ENCODE peak calls at places on chromosomes 4 and X, in four cellular contexts. Z is right atrium auricular region, V is fibroblast of lung, T is astrocyte of the cerebellum. U is an unnamed sample.

GRCh38 chrX:1002611-1003010 is 209.8 kb downstream of the CRLF2 start:
- DNase-seq in T (no peak), Z (no peak), V (no peak), U (no peak)

GRCh38 chr4:36323801-36324419 is 42.5 kb downstream of the DTHD1 start:
- DNase-seq in Z (no peak), T (no peak), V (no peak), U (no peak)

GRCh38 chrX:22652596-22652995 is 347.2 kb upstream of the DDX53 start:
- DNase-seq in T (no peak), V (peak; percentile 56), Z (no peak), U (peak; percentile 19)

GRCh38 chrX:8897259-8897658 is 96.1 kb upstream of the FAM9A start:
- DNase-seq in V (peak; percentile 47), Z (no peak), T (no peak), U (no peak)

GRCh38 chrX:8731579-8732395 is at the start of gene ANOS1:
- DNase-seq in T (peak; percentile 19), V (peak; percentile 67), Z (no peak), U (peak; percentile 29)

GRCh38 chr4:159780196-159780922 is 677.5 kb downstream of the RAPGEF2 start:
- DNase-seq in T (no peak), V (no peak), Z (no peak), U (no peak)

GRCh38 chr4:8900588-8900987 is 28.9 kb upstream of the HMX1 start:
- DNase-seq in Z (no peak), T (no peak), V (no peak), U (no peak)

GRCh38 chr4:182141046-182141445 is 102.2 kb upstream of the TENM3 start:
- DNase-seq in V (peak; percentile 46), T (no peak), Z (no peak), U (peak; percentile 32)

GRCh38 chr4:7778524-7779193 is 161.0 kb downstream of the AFAP1 start:
- DNase-seq in Z (no peak), V (no peak), T (no peak), U (peak; percentile 60)

GRCh38 chrX:102711872-102712215 is 404 bp upstream of the GPRASP2 start:
- DNase-seq in Z (no peak), T (no peak), V (no peak), U (no peak)

GRCh38 chrX:50075630-50076349 is 125.0 kb downstream of the AKAP4 start:
- DNase-seq in T (no peak), V (no peak), Z (no peak), U (no peak)

GRCh38 chrX:52933976-52934703 is 24.2 kb downstream of the FAM156A start:
- DNase-seq in Z (no peak), V (no peak), T (no peak), U (no peak)

GRCh38 chrX:133444952-133445831 is 29.9 kb upstream of the GPC4 start:
- DNase-seq in V (peak; percentile 30), Z (no peak), T (no peak), U (peak; percentile 30)

GRCh38 chr4:9608300-9608699 is 164.1 kb downstream of the DEFB131A start:
- DNase-seq in Z (no peak), V (no peak), T (no peak), U (no peak)

GRCh38 chr4:151657896-151658295 is 102.9 kb downstream of the GATB start:
- DNase-seq in T (no peak), Z (no peak), V (no peak), U (no peak)

GRCh38 chr4:102247041-102247440 is 98.2 kb downstream of the SLC39A8 start:
- DNase-seq in V (peak; percentile 73), Z (no peak), T (peak; percentile 74), U (peak; percentile 76)

GRCh38 chr4:102405706-102406510 is 60.6 kb upstream of the SLC39A8 start:
- DNase-seq in Z (no peak), V (no peak), T (no peak), U (no peak)

GRCh38 chr4:80035336-80035735 is 37.7 kb downstream of the ANTXR2 start:
- DNase-seq in T (no peak), V (no peak), Z (no peak), U (no peak)

GRCh38 chr4:73662709-73663546 is 42.7 kb upstream of the RASSF6 start:
- DNase-seq in Z (no peak), V (peak; percentile 60), T (peak; percentile 64), U (peak; percentile 86)

GRCh38 chrX:17613979-17614572 is 123.2 kb upstream of the SCML1 start:
- DNase-seq in T (peak; percentile 82), V (peak; percentile 88), Z (no peak), U (peak; percentile 84)

GRCh38 chr4:43251760-43252317 is 359.3 kb downstream of the GRXCR1 start:
- DNase-seq in V (peak; percentile 55), T (no peak), Z (no peak), U (peak; percentile 7)

GRCh38 chr4:5364406-5364805 is 313.1 kb downstream of the STK32B start:
- DNase-seq in T (no peak), V (no peak), Z (no peak), U (no peak)

GRCh38 chrX:24479924-24480722 is 15.0 kb downstream of the PDK3 start:
- DNase-seq in Z (no peak), T (no peak), V (no peak), U (no peak)

GRCh38 chr4:35541888-35542213 is 702.5 kb downstream of the ARAP2 start:
- DNase-seq in T (no peak), V (no peak), Z (no peak), U (no peak)

GRCh38 chrX:30144971-30145731 is 70.2 kb upstream of the MAGEB2 start:
- DNase-seq in T (no peak), Z (no peak), V (no peak), U (no peak)

GRCh38 chrX:30865020-30865419 is 24.0 kb downstream of the TAB3 start:
- DNase-seq in T (no peak), Z (no peak), V (no peak), U (no peak)

GRCh38 chr4:140935259-140935658 is 179.1 kb upstream of the TBC1D9 start:
- DNase-seq in V (peak; percentile 68), T (no peak), Z (no peak), U (no peak)

GRCh38 chrX:71253253-71254091 is 468 bp downstream of the ZMYM3 start:
- DNase-seq in Z (no peak), V (peak; percentile 36), T (no peak), U (peak; percentile 25)

GRCh38 chr4:911221-911751 is 20.8 kb downstream of the GAK start:
- DNase-seq in V (no peak), T (no peak), Z (no peak), U (no peak)

GRCh38 chr4:156303708-156304107 is 350.0 kb upstream of the CTSO start:
- DNase-seq in T (no peak), V (no peak), Z (no peak), U (no peak)

GRCh38 chr4:81963005-81963404 is 410.8 kb downstream of the HNRNPD start:
- DNase-seq in Z (no peak), V (no peak), T (no peak), U (no peak)

GRCh38 chr4:152530600-152530999 is 5.3 kb downstream of the FBXW7 start:
- DNase-seq in V (no peak), T (no peak), Z (no peak), U (no peak)

GRCh38 chrX:133588827-133589226 is 173.5 kb upstream of the GPC4 start:
- DNase-seq in V (no peak), T (no peak), Z (no peak), U (no peak)

GRCh38 chr4:41432889-41433288 is 105.1 kb upstream of the LIMCH1 start:
- DNase-seq in V (peak; percentile 94), Z (no peak), T (peak; percentile 94), U (peak; percentile 63)

GRCh38 chrX:150293311-150294013 is 69.7 kb upstream of the MAMLD1 start:
- DNase-seq in T (no peak), V (no peak), Z (no peak), U (no peak)

GRCh38 chr4:186726440-186727148 is 2.9 kb upstream of the FAT1 start:
- DNase-seq in V (peak; percentile 84), T (peak; percentile 42), Z (no peak), U (peak; percentile 88)

GRCh38 chr4:7815562-7815961 is 124.1 kb downstream of the AFAP1 start:
- DNase-seq in Z (no peak), V (peak; percentile 94), T (no peak), U (peak; percentile 86)

GRCh38 chr4:184423003-184423686 is 51.2 kb downstream of the IRF2 start:
- DNase-seq in T (no peak), V (no peak), Z (no peak), U (no peak)
- H3K4me3 ChIP-seq in T (no peak overlapping the region), V (no peak overlapping the region), Z (no peak overlapping the region), U (no peak overlapping the region)

DNA sequence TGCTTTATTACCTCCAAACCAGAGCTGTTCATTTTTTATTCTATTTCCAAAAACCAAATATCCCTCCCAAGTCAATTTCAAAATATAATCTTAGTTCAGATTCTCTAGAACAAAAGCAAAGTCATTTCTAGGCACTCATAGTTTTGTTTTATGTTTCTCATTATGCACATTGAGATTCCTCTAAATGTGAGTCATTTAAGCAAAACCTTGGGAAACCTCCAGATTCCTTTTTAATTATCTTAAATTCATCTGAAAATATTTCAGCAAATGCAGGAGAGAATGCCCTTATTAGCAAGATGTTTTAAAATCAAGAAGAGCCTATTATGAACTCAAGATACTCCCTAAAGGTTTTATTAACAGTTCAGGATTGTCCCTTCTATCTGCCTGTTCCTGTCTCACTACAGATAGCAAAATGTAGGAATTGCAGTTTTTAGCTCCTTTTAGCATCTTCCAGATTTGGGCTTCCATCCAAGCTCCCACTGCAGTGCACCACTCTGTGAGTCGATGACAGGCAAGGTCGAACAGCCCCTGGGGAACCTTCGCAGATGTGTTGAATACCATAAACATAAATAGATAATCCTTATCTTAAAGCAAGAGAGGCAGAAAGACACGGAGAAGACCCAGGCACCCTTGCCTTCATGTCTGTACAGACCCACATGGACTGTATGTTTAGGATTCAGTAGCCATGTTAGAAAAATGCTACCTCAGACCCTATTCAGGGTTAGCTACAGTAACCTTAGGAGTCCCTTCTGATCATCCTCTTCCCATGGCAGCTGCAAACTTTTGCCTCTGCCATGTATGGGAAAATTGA is 11.3 kb upstream of the SLC9A7 start:
- DNase-seq in Z (no peak), T (no peak), V (peak; percentile 63), U (peak; percentile 66)
- H3K4me3 ChIP-seq in Z (no peak overlapping the region), T (no peak overlapping the region), V (peak overlapping the region; percentile 17), U (no peak overlapping the region)

DNA sequence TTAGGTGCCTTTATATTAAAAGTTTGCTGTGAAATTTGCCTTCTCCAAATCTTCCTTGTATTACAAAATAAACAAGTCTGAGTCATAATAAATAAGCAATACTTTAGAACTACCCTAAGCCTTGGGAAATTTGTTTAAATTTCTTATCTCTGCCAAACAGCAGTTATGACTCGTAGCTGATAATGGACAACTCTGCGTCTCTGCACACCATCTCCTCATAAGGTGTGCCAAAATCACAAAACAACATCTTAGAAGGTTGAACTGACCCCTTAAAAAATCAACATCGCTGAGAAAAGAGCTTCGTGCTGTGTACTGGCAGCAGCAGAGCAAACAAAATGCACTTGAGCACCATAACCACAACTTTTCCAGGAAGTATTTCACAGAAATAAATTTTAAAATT is 22.0 kb downstream of the OR13H1 start:
- DNase-seq in T (no peak), V (peak; percentile 3), Z (no peak), U (no peak)
- H3K4me3 ChIP-seq in T (no peak overlapping the region), V (no peak overlapping the region), Z (no peak overlapping the region), U (no peak overlapping the region)

GRCh38 chr4:165458451-165458850 is 79.6 kb downstream of the CPE start:
- DNase-seq in V (no peak), Z (no peak), T (no peak), U (no peak)

GRCh38 chr4:165464813-165465381 is 86.1 kb downstream of the CPE start:
- DNase-seq in Z (no peak), V (peak; percentile 36), T (peak; percentile 37), U (peak; percentile 58)

GRCh38 chr4:165461176-165461835 is 82.5 kb downstream of the CPE start:
- DNase-seq in V (peak; percentile 96), T (peak; percentile 80), Z (peak; percentile 61), U (peak; percentile 46)

GRCh38 chr4:165464338-165464737 is 85.5 kb downstream of the CPE start:
- DNase-seq in T (no peak), V (no peak), Z (no peak), U (no peak)

GRCh38 chr4:165462009-165462408 is 83.2 kb downstream of the CPE start:
- DNase-seq in Z (no peak), V (no peak), T (no peak), U (no peak)
- H3K4me3 ChIP-seq in Z (no peak overlapping the region), V (no peak overlapping the region), T (no peak overlapping the region), U (no peak overlapping the region)

U was measured in astrocyte of the spinal cord.